ENCODE peak calls at places on chromosomes 1 and 21, in five cellular contexts. T, F, E, M and L are unnamed samples.
A peak's percentile ranks its signal among the peaks of the same experiment; 100 is the strongest.

GRCh38 chr21:34706337-34706736 is 37.5 kb downstream of the CLIC6 start:
- DNase-seq in E (no peak), T (no peak), F (no peak), M (no peak), L (no peak)

GRCh38 chr1:100323428-100324106 is 28.7 kb upstream of the CDC14A start:
- DNase-seq in E (peak; percentile 31), M (no peak), F (no peak), T (peak; percentile 76), L (no peak)

GRCh38 chr1:242405947-242406346 is 118.5 kb downstream of the PLD5 start:
- DNase-seq in M (no peak), F (no peak), E (no peak), T (no peak), L (no peak)

GRCh38 chr1:246638941-246639655 is 72.8 kb downstream of the CNST start:
- DNase-seq in E (no peak), T (no peak), F (no peak), M (no peak), L (no peak)

GRCh38 chr1:71089536-71090270 is 8.9 kb upstream of the ZRANB2 start:
- DNase-seq in E (no peak), T (no peak), F (no peak), M (no peak), L (no peak)

GRCh38 chr1:184499626-184500025 is 112.8 kb downstream of the C1orf21 start:
- DNase-seq in T (no peak), E (no peak), M (no peak), F (no peak), L (no peak)

GRCh38 chr1:19504796-19505693 is 19.7 kb upstream of the CAPZB start:
- DNase-seq in M (no peak), F (no peak), E (no peak), T (no peak), L (no peak)

GRCh38 chr1:101996830-101997485 is at the start of gene OLFM3:
- DNase-seq in F (no peak), E (no peak), T (no peak), M (no peak), L (peak; percentile 18)

GRCh38 chr1:229340496-229340895 is 2.4 kb downstream of the CCSAP start:
- DNase-seq in T (no peak), F (no peak), M (no peak), E (no peak), L (no peak)

GRCh38 chr1:38009088-38009840 is 3.3 kb upstream of the UTP11 start:
- DNase-seq in T (peak; percentile 88), M (no peak), F (no peak), E (no peak), L (no peak)

GRCh38 chr1:2611034-2611501 is 21.7 kb downstream of the MMEL1 start:
- DNase-seq in M (no peak), F (no peak), T (peak; percentile 53), E (peak; percentile 56), L (no peak)

GRCh38 chr1:231527586-231528174 is 789 bp upstream of the TSNAX start:
- DNase-seq in M (no peak), E (no peak), T (no peak), F (no peak), L (no peak)

GRCh38 chr1:222239130-222239529 is 308.8 kb downstream of the HHIPL2 start:
- DNase-seq in M (no peak), E (no peak), F (no peak), T (no peak), L (no peak)

GRCh38 chr1:238652346-238652968 is 733.9 kb upstream of the CHRM3 start:
- DNase-seq in T (no peak), F (no peak), E (no peak), M (no peak), L (no peak)

GRCh38 chr1:186595969-186596368 is 84.3 kb downstream of the PTGS2 start:
- DNase-seq in E (no peak), F (no peak), T (no peak), M (no peak), L (peak; percentile 24)

GRCh38 chr1:204151562-204152309 is at the start of gene ETNK2:
- DNase-seq in T (peak; percentile 78), E (peak; percentile 39), F (no peak), M (peak; percentile 63), L (peak; percentile 71)

GRCh38 chr1:33641099-33641830 is 168.8 kb downstream of the ZSCAN20 start:
- DNase-seq in F (peak; percentile 27), E (no peak), M (no peak), T (no peak), L (no peak)

GRCh38 chr21:14064296-14064645 is 146.5 kb downstream of the LIPI start:
- DNase-seq in T (no peak), M (no peak), E (no peak), F (no peak), L (peak; percentile 7)

GRCh38 chr1:153100241-153100640 is 5.9 kb upstream of the SPRR2E start:
- DNase-seq in E (no peak), M (no peak), F (peak; percentile 30), T (no peak), L (no peak)

GRCh38 chr1:40140211-40140709 is 20.9 kb upstream of the RLF start:
- DNase-seq in E (no peak), T (no peak), M (no peak), F (no peak), L (no peak)

GRCh38 chr1:10708807-10709523 is 87.5 kb downstream of the CASZ1 start:
- DNase-seq in E (no peak), M (no peak), T (no peak), F (no peak), L (no peak)

GRCh38 chr1:77536813-77537212 is 145.6 kb downstream of the ZZZ3 start:
- DNase-seq in E (no peak), T (no peak), M (no peak), F (peak; percentile 97), L (no peak)

GRCh38 chr21:17900990-17901385 is 81.8 kb upstream of the C21orf91 start:
- DNase-seq in E (no peak), M (no peak), F (no peak), T (no peak), L (no peak)

GRCh38 chr21:17901458-17902092 is 82.4 kb upstream of the C21orf91 start:
- DNase-seq in T (no peak), M (no peak), E (no peak), F (no peak), L (no peak)

GRCh38 chr21:17903929-17904639 is 84.9 kb upstream of the C21orf91 start:
- DNase-seq in M (no peak), T (no peak), E (no peak), F (no peak), L (no peak)

GRCh38 chr21:17900281-17900989 is 81.3 kb upstream of the C21orf91 start:
- DNase-seq in T (no peak), E (no peak), F (no peak), M (no peak), L (no peak)

DNA sequence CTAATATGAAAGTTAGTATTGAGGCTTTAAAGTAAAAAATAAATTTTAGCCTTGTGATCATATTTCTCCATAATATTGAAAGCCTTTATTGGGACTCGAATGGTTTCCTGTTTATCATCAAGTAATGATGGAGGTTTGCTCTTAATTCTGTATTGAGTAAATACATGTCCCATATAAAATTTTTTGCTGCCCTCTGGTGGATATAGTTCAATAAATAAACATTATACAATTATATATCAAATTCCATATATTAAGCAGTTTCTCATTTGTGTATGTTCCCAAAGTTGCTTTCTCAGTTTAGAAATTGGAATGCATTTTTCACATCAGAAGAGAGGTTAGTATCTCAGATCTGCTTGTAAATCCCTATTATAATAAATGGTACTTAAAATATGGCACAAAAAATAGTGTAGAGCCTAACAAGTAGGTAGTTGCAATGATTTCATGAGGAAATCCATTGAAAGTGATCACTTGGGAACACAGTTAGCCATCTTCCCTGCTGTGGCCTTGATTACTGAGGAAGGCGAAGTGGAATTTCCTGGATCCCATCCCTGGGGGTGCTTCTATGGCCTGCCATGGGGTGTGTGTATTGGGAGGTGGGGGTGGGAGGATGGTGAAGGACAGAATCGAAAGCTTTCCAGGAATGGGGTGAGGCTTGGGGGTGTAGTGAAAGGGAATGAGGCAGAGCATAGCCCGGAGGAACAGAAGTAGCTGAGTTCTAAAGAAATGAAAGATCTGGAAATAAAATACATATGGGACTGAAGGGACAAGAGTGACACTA is 84.1 kb upstream of the C21orf91 start:
- DNase-seq in T (no peak), F (no peak), M (no peak), E (no peak), L (peak; percentile 45)
- TF ChIP-seq CTCF in T (peak; percentile 30), F (peak; percentile 3), M (peak; percentile 29), E (no peak), L (peak; percentile 9)

DNA sequence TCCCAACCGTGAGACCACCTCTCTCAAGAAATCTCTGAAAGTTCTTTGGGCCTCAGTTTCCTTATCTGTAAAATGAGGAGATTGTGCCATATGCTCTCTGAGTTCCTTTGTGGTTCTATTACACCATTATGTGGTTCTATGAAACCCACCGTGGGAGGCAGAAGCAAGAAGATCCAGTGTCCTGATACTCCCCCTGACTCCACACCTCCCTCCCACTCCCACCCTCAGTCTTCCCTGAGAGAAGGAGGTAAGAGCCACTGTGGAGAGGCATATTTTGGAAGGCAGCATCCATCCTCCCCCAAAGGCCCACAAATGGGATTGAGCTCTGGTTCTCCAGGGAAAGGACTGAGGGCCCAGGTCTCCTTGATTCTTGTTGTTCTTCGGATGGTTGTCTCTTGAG is 12.0 kb upstream of the ARHGEF2 start:
- DNase-seq in T (no peak), M (no peak), E (no peak), F (no peak), L (no peak)
- TF ChIP-seq CTCF in T (no peak), M (no peak), E (no peak), F (no peak), L (no peak)

GRCh38 chr21:46633561-46633960 is 1.9 kb upstream of the PRMT2 start:
- DNase-seq in F (no peak), T (no peak), E (no peak), M (no peak), L (no peak)

GRCh38 chr21:46635324-46636180 is at the start of gene PRMT2:
- DNase-seq in F (peak; percentile 73), E (peak; percentile 98), T (peak; percentile 99), M (peak; percentile 94), L (peak; percentile 100)

GRCh38 chr21:46636181-46636512 is 673 bp downstream of the PRMT2 start:
- DNase-seq in F (no peak), M (no peak), E (no peak), T (no peak), L (no peak)

GRCh38 chr21:46634427-46634826 is 1.0 kb upstream of the PRMT2 start:
- DNase-seq in T (no peak), M (no peak), E (no peak), F (no peak), L (no peak)

DNA sequence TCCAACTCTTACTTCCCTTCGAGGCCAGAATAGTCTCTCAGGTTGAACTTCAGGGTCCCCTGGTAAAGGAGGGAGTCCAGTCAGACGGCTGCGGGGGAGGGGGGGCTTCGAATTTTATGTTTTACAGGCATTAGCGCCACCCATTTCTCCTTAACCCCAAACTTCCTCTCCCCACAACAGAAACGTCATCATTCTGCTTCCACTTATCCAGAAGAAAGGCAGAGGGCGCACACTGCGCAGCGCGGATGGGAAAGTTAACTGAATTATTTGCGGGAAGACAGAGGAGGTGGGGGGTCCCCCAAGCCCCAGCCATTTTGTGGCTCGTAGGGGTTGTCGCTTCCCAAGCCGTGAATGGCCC is 529 bp upstream of the PRMT2 start:
- DNase-seq in E (peak; percentile 40), F (no peak), T (no peak), M (peak; percentile 67), L (peak; percentile 48)
- TF ChIP-seq CTCF in E (no peak), F (peak; percentile 12), T (peak; percentile 20), M (no peak), L (peak; percentile 22)

DNA sequence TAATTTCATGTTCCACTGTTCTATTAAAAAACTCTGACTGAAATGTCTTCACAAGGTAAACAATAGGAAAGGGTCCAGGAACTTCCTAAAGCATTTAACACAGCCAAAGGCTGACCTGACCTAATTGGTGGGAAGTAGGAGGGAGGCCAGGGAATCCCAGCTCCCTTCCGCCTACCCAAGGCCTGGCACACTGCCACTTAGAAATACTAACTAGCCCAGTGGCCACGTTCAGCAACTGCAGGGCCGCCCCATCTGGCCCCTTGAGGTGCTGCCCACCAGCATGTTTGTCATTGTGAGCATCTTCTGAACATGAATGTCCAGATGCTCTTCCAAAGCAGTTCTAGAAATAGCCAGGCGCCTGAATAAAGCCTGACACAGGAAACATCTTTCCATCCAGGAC is 44.7 kb upstream of the BCL9 start:
- DNase-seq in M (no peak), E (peak; percentile 34), T (peak; percentile 56), F (no peak), L (no peak)
- TF ChIP-seq CTCF in M (no peak), E (no peak), T (peak; percentile 51), F (no peak), L (no peak)